ENCODE peak calls at places on chromosomes 16 and 17, in four cellular contexts. U is sigmoid colon; I is CD4-positive, CD25-positive, alpha-beta regulatory T cell; C is body of pancreas. A is an unnamed sample. For H3K9me3 and H3K4me1, the result is how much of the 10 kb centered on the place peaks cover.

GRCh38 chr17:80545499-80545826 is 825 bp downstream of the RPTOR start:
- DNase-seq in U (peak), I (no peak), C (no peak), A (no peak)

GRCh38 chr17:4101127-4101798 is 41.6 kb downstream of the ZZEF1 start:
- DNase-seq in U (no peak), I (peak), C (no peak), A (no peak)

GRCh38 chr17:62109924-62110323 is 44.8 kb upstream of the MED13 start:
- DNase-seq in U (no peak), I (no peak), C (no peak), A (no peak)

GRCh38 chr16:65828296-65828695 is 538.2 kb upstream of the CDH5 start:
- DNase-seq in U (no peak), I (no peak), C (no peak), A (no peak)

GRCh38 chr16:10608687-10609409 is 28.4 kb upstream of the EMP2 start:
- DNase-seq in U (no peak), I (no peak), C (no peak), A (no peak)

GRCh38 chr17:66605561-66605960 is 229.4 kb upstream of the CACNG5 start:
- DNase-seq in U (no peak), I (no peak), C (no peak), A (no peak)

GRCh38 chr16:57235128-57236092 is 9.6 kb upstream of the ARL2BP start:
- DNase-seq in U (no peak), I (no peak), C (no peak), A (no peak)

GRCh38 chr17:63741251-63742049 is at the start of gene STRADA:
- DNase-seq in U (peak), I (peak), C (peak), A (peak)

GRCh38 chr17:76263896-76264295 is 1.3 kb upstream of the UBALD2 start:
- DNase-seq in U (no peak), I (no peak), C (no peak), A (peak)

DNA sequence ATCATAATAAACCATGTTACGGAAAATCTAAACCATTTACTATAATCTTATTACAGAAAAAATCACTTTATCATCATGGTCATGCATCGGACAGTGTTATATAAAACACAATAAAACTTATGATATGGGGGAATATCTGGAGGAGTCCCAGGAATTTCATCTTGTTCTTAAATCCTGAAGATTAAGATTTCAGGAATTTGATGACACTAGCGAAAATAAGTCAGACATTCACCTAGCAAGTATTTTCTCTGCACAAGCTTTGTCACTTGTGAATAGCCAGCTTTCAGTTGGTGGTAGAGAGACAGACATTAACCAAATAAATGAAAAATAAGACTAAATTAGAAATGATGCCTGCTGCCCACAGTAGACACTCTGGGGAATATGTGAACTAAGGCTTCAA is 410.0 kb downstream of the RBFOX1 start:
- DNase-seq in U (no peak), I (no peak), C (no peak), A (no peak)
- H3K9me3 ChIP-seq in U (under half), I (under half), C (under half), A (under half)

GRCh38 chr17:30939059-30939689 is 17.4 kb downstream of the ADAP2 start:
- DNase-seq in U (no peak), I (peak), C (no peak), A (no peak)
- H3K27ac ChIP-seq in U (no peak), I (peak), C (no peak), A (peak)

DNA sequence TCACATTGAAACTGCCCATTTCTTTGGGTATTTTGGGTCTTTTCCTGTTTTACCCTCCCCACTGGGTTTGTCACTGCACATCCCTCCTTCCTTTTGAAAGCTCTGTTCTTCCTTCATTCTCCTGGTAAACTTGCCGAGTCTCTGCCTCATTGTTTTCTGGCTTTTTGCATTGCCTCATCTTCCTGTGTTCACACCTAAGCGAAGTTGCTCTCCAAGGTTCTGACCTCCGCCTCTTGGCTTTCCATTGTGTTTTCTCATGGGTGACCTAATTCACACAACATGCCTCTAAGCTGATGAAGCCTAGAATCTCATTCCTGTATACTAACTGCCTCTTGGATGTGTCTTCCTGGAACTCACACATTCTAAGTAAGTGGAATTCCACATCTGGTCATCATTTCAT is 1096.1 kb upstream of the EEF2KMT start:
- DNase-seq in U (no peak), I (no peak), C (no peak), A (no peak)
- H3K4me1 ChIP-seq in U (under half), I (under half), C (under half), A (under half)

DNA sequence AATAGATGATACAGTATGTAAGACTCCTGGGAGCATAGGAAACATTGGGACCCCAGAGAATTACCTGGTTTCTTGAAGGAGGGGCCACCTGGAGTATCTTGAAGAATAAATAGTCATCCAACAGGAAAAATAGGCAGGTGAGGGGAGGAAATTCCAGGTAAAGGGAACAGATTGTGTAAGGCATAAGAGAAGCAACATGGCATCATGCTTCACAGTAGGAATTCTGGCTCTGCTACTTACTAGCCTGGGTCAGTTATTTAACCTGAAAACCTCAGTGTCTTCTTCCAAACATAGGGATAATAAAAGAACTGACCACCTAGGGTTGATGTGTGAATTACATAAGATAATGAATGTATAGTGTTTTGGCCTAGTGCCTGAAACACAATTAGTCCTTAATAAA is 122.1 kb downstream of the CA10 start:
- DNase-seq in U (no peak), I (no peak), C (no peak), A (no peak)
- H3K9me3 ChIP-seq in U (under half), I (under half), C (under half), A (under half)

GRCh38 chr17:41777579-41778188 is 8.8 kb downstream of the JUP start:
- DNase-seq in U (peak), I (no peak), C (peak), A (no peak)

GRCh38 chr17:41777157-41777578 is 9.3 kb downstream of the JUP start:
- DNase-seq in U (peak), I (no peak), C (peak), A (no peak)

GRCh38 chr17:41782142-41782541 is 4.4 kb downstream of the JUP start:
- DNase-seq in U (peak), I (no peak), C (peak), A (no peak)

GRCh38 chr17:41781404-41782110 is 5.0 kb downstream of the JUP start:
- DNase-seq in U (peak), I (no peak), C (no peak), A (no peak)

GRCh38 chr17:41779954-41780353 is 6.6 kb downstream of the JUP start:
- DNase-seq in U (no peak), I (no peak), C (no peak), A (no peak)
- H3K27ac ChIP-seq in U (no peak), I (no peak), C (no peak), A (no peak)

GRCh38 chr17:46128453-46128852 is 64.8 kb downstream of the KANSL1 start:
- DNase-seq in U (no peak), I (no peak), C (no peak), A (no peak)

GRCh38 chr17:46126840-46127239 is 66.4 kb downstream of the KANSL1 start:
- DNase-seq in U (no peak), I (no peak), C (no peak), A (no peak)

GRCh38 chr17:46125831-46126230 is 67.4 kb downstream of the KANSL1 start:
- DNase-seq in U (no peak), I (no peak), C (no peak), A (no peak)

GRCh38 chr17:46129302-46129701 is 63.9 kb downstream of the KANSL1 start:
- DNase-seq in U (no peak), I (no peak), C (no peak), A (no peak)

GRCh38 chr17:46127524-46127923 is 65.7 kb downstream of the KANSL1 start:
- DNase-seq in U (no peak), I (no peak), C (no peak), A (no peak)
- H3K4me1 ChIP-seq in U (under half), I (half or more), C (half or more), A (under half)

GRCh38 chr16:3289998-3290673 is 6.8 kb downstream of the ZNF263 start:
- DNase-seq in U (no peak), I (no peak), C (no peak), A (no peak)

GRCh38 chr16:3292604-3293003 is 9.3 kb downstream of the ZNF263 start:
- DNase-seq in U (no peak), I (no peak), C (no peak), A (no peak)

GRCh38 chr16:3295783-3296182 is 9.4 kb downstream of the TIGD7 start:
- DNase-seq in U (no peak), I (no peak), C (no peak), A (no peak)

GRCh38 chr16:3295209-3295608 is 10.0 kb downstream of the TIGD7 start:
- DNase-seq in U (no peak), I (no peak), C (no peak), A (no peak)
- H3K9me3 ChIP-seq in U (under half), I (half or more), C (under half), A (half or more)

GRCh38 chr16:26668026-26668425 is 398.7 kb upstream of the C16orf82 start:
- DNase-seq in U (no peak), I (no peak), C (no peak), A (no peak)

GRCh38 chr16:26666486-26666885 is 400.2 kb upstream of the C16orf82 start:
- DNase-seq in U (no peak), I (no peak), C (no peak), A (no peak)

GRCh38 chr16:26667271-26667703 is 399.4 kb upstream of the C16orf82 start:
- DNase-seq in U (no peak), I (no peak), C (no peak), A (no peak)

GRCh38 chr16:26665166-26665939 is 401.4 kb upstream of the C16orf82 start:
- DNase-seq in U (no peak), I (no peak), C (no peak), A (no peak)

DNA sequence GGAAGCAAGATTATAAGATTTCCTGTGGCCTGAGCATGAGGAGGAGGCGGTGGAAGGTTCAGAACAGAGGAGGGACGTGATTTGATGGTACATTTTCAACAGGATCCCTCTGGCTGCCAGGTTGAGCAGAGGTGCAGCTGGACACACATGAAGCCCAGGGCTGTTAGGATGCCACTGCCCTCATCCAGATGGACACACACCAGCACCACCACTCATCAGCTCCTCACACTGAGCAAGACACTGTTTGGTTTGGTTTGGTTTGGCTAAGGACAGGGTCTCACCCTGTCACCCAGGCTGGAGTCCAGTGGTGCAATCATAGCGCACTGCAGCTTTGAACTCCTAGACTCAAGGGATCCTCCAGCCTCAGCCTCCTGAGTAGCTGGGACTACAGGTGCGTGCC is 402.6 kb upstream of the C16orf82 start:
- DNase-seq in U (no peak), I (no peak), C (no peak), A (no peak)
- H3K27ac ChIP-seq in U (no peak), I (no peak), C (no peak), A (no peak)

GRCh38 chr16:75103994-75104393 is 12.6 kb downstream of the LDHD start:
- DNase-seq in U (no peak), I (no peak), C (no peak), A (no peak)

GRCh38 chr16:75104836-75105235 is 11.7 kb downstream of the LDHD start:
- DNase-seq in U (peak), I (no peak), C (no peak), A (peak)

GRCh38 chr16:75099738-75100615 is 16.6 kb downstream of the LDHD start:
- DNase-seq in U (no peak), I (peak), C (no peak), A (peak)

GRCh38 chr16:75105306-75106061 is 11.1 kb downstream of the LDHD start:
- DNase-seq in U (peak), I (no peak), C (no peak), A (peak)

GRCh38 chr16:75102595-75102994 is 14.0 kb downstream of the LDHD start:
- DNase-seq in U (no peak), I (no peak), C (no peak), A (peak)
- H3K4me1 ChIP-seq in U (under half), I (half or more), C (under half), A (half or more)

GRCh38 chr17:74110467-74110866 is 93.0 kb upstream of the RPL38 start:
- DNase-seq in U (no peak), I (no peak), C (no peak), A (no peak)
- H3K9me3 ChIP-seq in U (under half), I (under half), C (under half), A (under half)